ENCODE peak calls at places on chromosomes 6 and 20, in four cellular contexts. C, B, M and O are unnamed samples.

GRCh38 chr20:49320460-49320859 is 42.6 kb upstream of the ZNFX1 start:
- DNase-seq in C (no peak), B (peak), M (peak), O (peak)

GRCh38 chr20:38330638-38331037 is 15.6 kb upstream of the LBP start:
- DNase-seq in C (no peak), M (no peak), B (peak), O (no peak)

GRCh38 chr6:15966000-15966399 is 162.9 kb upstream of the MYLIP start:
- DNase-seq in M (no peak), C (no peak), B (no peak), O (no peak)

GRCh38 chr20:57661201-57662027 is 41.2 kb upstream of the ZBP1 start:
- DNase-seq in C (no peak), B (no peak), M (no peak), O (peak)

GRCh38 chr20:33539129-33539528 is 49.2 kb downstream of the CBFA2T2 start:
- DNase-seq in C (no peak), B (peak), M (no peak), O (no peak)

GRCh38 chr6:1901556-1901955 is 291.8 kb downstream of the FOXC1 start:
- DNase-seq in M (no peak), B (peak), C (no peak), O (no peak)

GRCh38 chr6:163958646-163959045 is 544.1 kb downstream of the QKI start:
- DNase-seq in M (no peak), B (no peak), C (no peak), O (no peak)

GRCh38 chr6:44626608-44627007 is 239.1 kb downstream of the CDC5L start:
- DNase-seq in B (no peak), M (no peak), C (no peak), O (no peak)

GRCh38 chr20:38326309-38326708 is 20.0 kb upstream of the LBP start:
- DNase-seq in M (no peak), C (no peak), B (no peak), O (no peak)

GRCh38 chr6:28488916-28489365 is 26.7 kb downstream of the GPX6 start:
- DNase-seq in M (peak), C (peak), B (peak), O (peak)

GRCh38 chr20:38859070-38859690 is 53.7 kb downstream of the PPP1R16B start:
- DNase-seq in B (no peak), M (peak), C (no peak), O (no peak)

GRCh38 chr6:27188206-27188884 is 59.2 kb upstream of the PRSS16 start:
- DNase-seq in M (peak), B (peak), C (peak), O (peak)

GRCh38 chr6:73121421-73121993 is 103.8 kb downstream of the KHDC1L start:
- DNase-seq in C (no peak), B (no peak), M (no peak), O (no peak)

GRCh38 chr20:11315506-11315905 is 602.2 kb upstream of the BTBD3 start:
- DNase-seq in M (no peak), B (no peak), C (no peak), O (no peak)

GRCh38 chr20:2874456-2874855 is 1.2 kb downstream of the PTPRA start:
- DNase-seq in C (no peak), M (no peak), B (no peak), O (no peak)

GRCh38 chr6:26240981-26241770 is 123.8 kb upstream of the BTN3A2 start:
- DNase-seq in C (no peak), B (no peak), M (no peak), O (no peak)

GRCh38 chr6:81752084-81752968 is at the start of gene TENT5A:
- DNase-seq in M (peak), B (peak), C (no peak), O (peak)

GRCh38 chr20:21360686-21361085 is 36.6 kb downstream of the NKX2-4 start:
- DNase-seq in M (no peak), B (no peak), C (no peak), O (no peak)

GRCh38 chr20:46348972-46349741 is 40.9 kb upstream of the CDH22 start:
- DNase-seq in M (peak), B (peak), C (no peak), O (peak)

GRCh38 chr6:120405947-120406346 is 928.3 kb downstream of the TBC1D32 start:
- DNase-seq in B (no peak), M (no peak), C (no peak), O (peak)

GRCh38 chr6:25359191-25359861 is 80.2 kb downstream of the CARMIL1 start:
- DNase-seq in M (no peak), C (no peak), B (no peak), O (no peak)

GRCh38 chr6:136669299-136669699 is 119.1 kb upstream of the MAP7 start:
- DNase-seq in M (no peak), B (peak), C (no peak), O (no peak)

GRCh38 chr20:8132632-8133587 is 844 bp downstream of the PLCB1 start:
- DNase-seq in C (no peak), B (no peak), M (no peak), O (peak)

GRCh38 chr20:17491488-17491887 is 39.7 kb downstream of the BFSP1 start:
- DNase-seq in M (no peak), B (no peak), C (no peak), O (no peak)
- TF ChIP-seq CREM in M (no peak), B (no peak), C (no peak), O (no peak)

GRCh38 chr6:7846971-7847818 is 63.4 kb downstream of the TXNDC5 start:
- DNase-seq in M (no peak), C (no peak), B (no peak), O (no peak)

GRCh38 chr6:7836371-7837026 is 74.1 kb downstream of the TXNDC5 start:
- DNase-seq in C (no peak), B (peak), M (no peak), O (no peak)

DNA sequence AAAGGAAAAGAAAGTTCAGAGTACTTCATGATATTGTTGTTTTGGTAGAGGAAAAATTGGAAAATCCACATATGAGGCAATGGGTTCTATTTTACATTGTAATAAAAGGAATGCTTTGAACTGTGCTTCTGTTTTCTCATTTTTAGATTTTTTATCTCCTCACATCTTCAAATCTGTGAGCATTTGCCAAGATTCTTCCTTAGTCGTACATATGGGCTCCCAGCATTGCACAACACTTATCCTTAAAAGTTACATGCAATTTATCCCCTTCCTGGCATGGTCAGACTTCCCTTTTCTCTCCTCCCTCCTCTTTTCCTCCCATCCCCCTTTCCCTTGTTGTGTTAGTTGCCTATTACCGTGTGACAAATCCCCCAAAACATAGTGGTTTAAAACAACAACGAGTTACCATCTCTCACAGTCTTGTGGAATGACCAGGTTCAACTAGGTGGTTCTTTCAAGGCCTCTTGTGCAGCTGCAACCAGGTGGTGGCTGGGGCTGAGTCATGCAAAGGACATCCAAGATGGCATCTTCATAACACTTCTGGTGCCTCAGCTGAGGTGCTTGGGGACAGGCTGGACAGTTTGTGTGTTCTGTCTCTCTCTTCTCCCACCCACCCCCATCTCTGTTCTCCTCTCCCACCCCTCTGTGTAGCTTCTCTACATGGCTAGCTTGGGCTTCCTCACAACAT is 68.7 kb downstream of the TXNDC5 start:
- DNase-seq in M (no peak), B (no peak), C (no peak), O (no peak)
- TF ChIP-seq CREM in M (no peak), B (no peak), C (no peak), O (no peak)

DNA sequence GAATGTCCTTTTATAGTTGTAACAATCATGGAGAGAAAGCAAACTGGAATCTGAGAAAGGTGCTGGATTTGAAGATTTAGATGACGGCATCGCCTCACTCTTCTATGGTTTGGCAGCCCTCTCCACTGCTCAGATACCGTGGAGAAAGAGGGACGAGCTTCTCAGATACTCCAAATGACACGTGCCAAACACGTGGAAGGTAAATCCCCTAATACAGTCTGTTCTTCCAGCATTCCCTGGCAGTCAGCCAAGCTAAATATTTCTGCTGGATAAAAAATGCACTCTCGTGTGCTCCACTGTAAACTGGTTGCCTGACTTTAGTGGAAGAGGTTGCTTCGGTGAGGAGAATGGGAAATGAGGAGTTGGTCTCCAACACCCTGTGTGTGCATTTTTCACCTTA is 16.7 kb upstream of the PRDM1 start:
- DNase-seq in B (peak), M (no peak), C (no peak), O (no peak)
- TF ChIP-seq CREM in B (no peak), M (no peak), C (no peak), O (no peak)

GRCh38 chr20:14700641-14700965 is 363.2 kb upstream of the FLRT3 start:
- DNase-seq in C (no peak), M (no peak), B (no peak), O (no peak)
- TF ChIP-seq CREM in C (no peak), M (no peak), B (no peak), O (no peak)

DNA sequence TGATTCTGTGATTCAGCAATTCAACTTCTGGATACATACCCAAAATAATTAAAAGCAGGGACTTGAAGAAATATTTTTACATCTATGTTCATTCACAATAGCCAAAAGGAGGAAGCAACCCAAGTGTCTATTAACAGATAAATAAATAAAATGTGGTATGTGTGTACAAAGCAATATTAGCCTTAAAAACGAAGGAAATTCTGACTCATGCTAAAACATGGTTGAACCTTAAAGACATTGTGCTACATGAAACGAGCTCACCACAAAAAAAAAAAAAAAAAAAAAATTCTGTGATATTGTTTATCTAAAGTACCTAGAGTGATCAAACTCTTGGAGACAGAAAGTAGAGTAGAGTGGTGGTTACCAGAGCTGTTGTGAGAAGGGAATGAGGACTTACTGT is 54.8 kb upstream of the TFAP2D start:
- DNase-seq in C (no peak), M (no peak), B (no peak), O (no peak)
- TF ChIP-seq CREM in C (no peak), M (no peak), B (no peak), O (no peak)

DNA sequence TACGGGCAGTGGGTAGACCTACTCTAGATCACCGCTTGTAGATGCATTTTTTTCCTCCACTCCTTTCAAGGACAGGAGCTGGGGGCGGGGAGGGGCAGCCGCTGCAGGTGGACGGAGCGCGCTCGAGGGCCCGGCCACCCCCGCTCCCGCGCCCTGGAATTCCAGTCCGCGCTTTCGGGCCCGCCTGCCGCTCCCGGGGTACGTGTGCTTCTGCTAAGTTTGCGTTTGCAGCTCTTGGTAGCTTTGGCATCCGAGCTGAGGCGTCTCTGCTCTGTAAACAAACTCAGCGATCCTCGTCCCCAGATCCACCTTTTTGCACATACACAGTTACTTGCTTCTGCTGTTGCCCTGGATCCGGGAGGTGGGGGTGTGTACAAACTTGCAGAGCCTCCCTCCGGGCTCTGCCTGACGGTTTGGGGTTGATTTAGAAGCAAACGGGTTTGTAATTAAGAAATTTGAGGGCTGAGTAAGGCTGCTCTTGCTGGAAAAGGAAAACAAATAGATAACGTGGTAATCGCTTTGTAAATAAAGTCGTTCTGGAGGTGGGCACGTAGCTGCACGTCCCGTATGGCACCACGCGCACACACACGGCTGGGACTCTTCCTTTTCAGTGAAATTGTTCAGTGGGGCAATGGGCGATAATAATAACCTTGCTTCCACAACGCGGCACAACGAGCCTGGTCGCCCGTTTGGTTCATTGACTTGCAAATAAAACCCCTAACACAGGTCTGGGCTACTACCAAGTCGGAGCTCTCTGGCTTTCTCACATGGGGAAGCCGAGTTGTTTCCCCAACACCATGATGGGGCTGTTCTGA is 998 bp upstream of the CITED2 start:
- DNase-seq in B (peak), C (peak), M (peak), O (peak)
- TF ChIP-seq CREM in B (peak), C (peak), M (peak), O (peak)

DNA sequence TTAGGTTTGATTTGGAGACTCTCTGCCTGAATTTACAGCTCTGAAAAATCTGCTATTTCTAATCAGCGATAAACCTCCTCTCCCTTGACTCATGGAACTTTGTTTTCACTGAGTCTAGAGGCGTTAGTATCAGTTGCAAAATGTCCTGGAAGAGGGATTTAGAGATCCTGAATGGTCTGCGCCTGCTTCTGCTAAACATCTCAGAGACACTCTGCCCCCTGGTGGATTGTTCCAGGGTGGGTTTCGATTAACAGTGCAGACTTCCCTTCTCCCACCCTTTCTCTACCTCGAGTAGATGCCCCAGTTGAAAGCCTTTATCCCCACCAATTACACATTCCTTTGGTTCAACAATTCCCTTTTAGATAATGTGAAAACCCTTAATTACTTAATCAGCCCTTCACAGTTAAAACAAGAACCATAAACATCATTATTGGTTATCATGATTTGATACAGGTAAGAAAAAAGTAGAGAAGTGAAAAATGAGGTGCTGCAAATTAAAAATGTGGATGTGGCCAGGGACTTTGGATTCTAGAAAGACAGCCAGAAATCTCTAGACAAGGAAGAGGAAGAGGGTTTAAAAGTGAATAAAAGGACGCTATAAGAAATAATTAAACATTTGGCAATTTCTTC is 5.5 kb downstream of the HTR1B start:
- DNase-seq in M (peak), B (peak), C (no peak), O (peak)
- TF ChIP-seq CREM in M (no peak), B (no peak), C (no peak), O (no peak)

GRCh38 chr20:23255658-23256385 is 94.8 kb upstream of the NXT1 start:
- DNase-seq in M (no peak), C (no peak), B (no peak), O (no peak)
- TF ChIP-seq CREM in M (no peak), C (no peak), B (no peak), O (no peak)

GRCh38 chr6:118581489-118581959 is 33.4 kb downstream of the PLN start:
- DNase-seq in M (peak), B (no peak), C (no peak), O (no peak)
- TF ChIP-seq CREM in M (no peak), B (no peak), C (no peak), O (no peak)